ENCODE peak calls at places on chromosomes 1 and 21, in ten cellular contexts. T is tibial artery, A is K562, M is cardiac muscle cell, O is mucosa of descending colon, E is left ventricle myocardium inferior, Z is AG10803, W is Calu3, F is cardiac fibroblast, B is AG04449. Q is an unnamed sample.

GRCh38 chr1:111603979-111604378 is 15.6 kb upstream of the RAP1A start:
- DNase-seq in T (no peak), A (no peak), M (peak; percentile 65), O (peak; percentile 49), E (no peak), Z (no peak), W (no peak), F (no peak), B (no peak), Q (no peak)

GRCh38 chr21:34558166-34558565 is 46.2 kb upstream of the KCNE1 start:
- DNase-seq in T (no peak), A (no peak), M (no peak), O (no peak), E (no peak), Z (no peak), W (no peak), F (no peak), B (no peak), Q (no peak)

GRCh38 chr1:159828916-159829634 is 2.4 kb downstream of the SLAMF8 start:
- DNase-seq in T (peak; percentile 51), A (peak; percentile 52), M (peak; percentile 59), O (peak; percentile 59), E (peak; percentile 56), Z (no peak), W (peak; percentile 63), F (peak; percentile 28), B (no peak), Q (no peak)

GRCh38 chr1:7589080-7589735 is 181.9 kb upstream of the VAMP3 start:
- DNase-seq in T (no peak), A (no peak), M (no peak), O (no peak), E (no peak), Z (no peak), W (no peak), F (no peak), B (no peak), Q (no peak)

GRCh38 chr1:8113257-8114220 is 87.4 kb upstream of the ERRFI1 start:
- DNase-seq in T (no peak), A (no peak), M (no peak), O (no peak), E (no peak), Z (no peak), W (no peak), F (peak; percentile 45), B (no peak), Q (no peak)

GRCh38 chr21:37368536-37369279 is 2.1 kb downstream of the DYRK1A start:
- DNase-seq in T (no peak), A (no peak), M (no peak), O (no peak), E (no peak), Z (peak; percentile 40), W (no peak), F (peak; percentile 31), B (no peak), Q (no peak)

GRCh38 chr1:210448293-210448892 is 119.7 kb downstream of the HHAT start:
- DNase-seq in T (no peak), A (peak; percentile 40), M (peak; percentile 65), O (no peak), E (no peak), Z (peak; percentile 76), W (peak; percentile 53), F (peak; percentile 70), B (peak; percentile 33), Q (no peak)

GRCh38 chr21:41222247-41223068 is 54.5 kb downstream of the BACE2 start:
- DNase-seq in T (no peak), A (no peak), M (no peak), O (no peak), E (no peak), Z (no peak), W (no peak), F (no peak), B (no peak), Q (no peak)

GRCh38 chr1:160407819-160408801 is 7.7 kb downstream of the VANGL2 start:
- DNase-seq in T (no peak), A (no peak), M (no peak), O (peak; percentile 49), E (no peak), Z (no peak), W (peak; percentile 69), F (no peak), B (no peak), Q (no peak)

GRCh38 chr1:163295949-163296348 is 25.8 kb upstream of the NUF2 start:
- DNase-seq in T (no peak), A (no peak), M (no peak), O (no peak), E (no peak), Z (no peak), W (no peak), F (no peak), B (no peak), Q (no peak)

GRCh38 chr1:228911225-228911624 is 175.9 kb downstream of the RHOU start:
- DNase-seq in T (no peak), A (no peak), M (no peak), O (no peak), E (no peak), Z (no peak), W (no peak), F (no peak), B (no peak), Q (peak; percentile 44)

GRCh38 chr21:35232545-35233176 is 183.6 kb upstream of the RUNX1 start:
- DNase-seq in T (no peak), A (peak; percentile 59), M (no peak), O (no peak), E (no peak), Z (peak; percentile 36), W (peak; percentile 68), F (peak; percentile 85), B (no peak), Q (no peak)

GRCh38 chr1:82646336-82646735 is 845.6 kb downstream of the ADGRL2 start:
- DNase-seq in T (no peak), A (no peak), M (no peak), O (no peak), E (no peak), Z (no peak), W (no peak), F (no peak), B (no peak), Q (no peak)

GRCh38 chr21:16563111-16563510 is 833.3 kb downstream of the USP25 start:
- DNase-seq in T (no peak), A (no peak), M (no peak), O (no peak), E (no peak), Z (no peak), W (no peak), F (no peak), B (no peak), Q (no peak)

GRCh38 chr1:193408782-193409293 is 222.4 kb upstream of the B3GALT2 start:
- DNase-seq in T (peak; percentile 40), A (no peak), M (peak; percentile 93), O (peak; percentile 48), E (peak; percentile 82), Z (peak; percentile 71), W (peak; percentile 81), F (peak; percentile 98), B (peak; percentile 84), Q (no peak)

GRCh38 chr1:193404236-193404635 is 217.8 kb upstream of the B3GALT2 start:
- DNase-seq in T (no peak), A (no peak), M (no peak), O (no peak), E (no peak), Z (no peak), W (no peak), F (no peak), B (no peak), Q (no peak)

GRCh38 chr1:193402032-193402431 is 215.6 kb upstream of the B3GALT2 start:
- DNase-seq in T (no peak), A (no peak), M (no peak), O (no peak), E (no peak), Z (no peak), W (no peak), F (no peak), B (no peak), Q (no peak)

GRCh38 chr1:193402977-193403376 is 216.6 kb upstream of the B3GALT2 start:
- DNase-seq in T (no peak), A (no peak), M (no peak), O (no peak), E (no peak), Z (no peak), W (no peak), F (no peak), B (no peak), Q (no peak)

GRCh38 chr1:193406901-193407300 is 220.5 kb upstream of the B3GALT2 start:
- DNase-seq in T (no peak), A (peak; percentile 23), M (peak; percentile 63), O (no peak), E (no peak), Z (peak; percentile 64), W (no peak), F (peak; percentile 79), B (no peak), Q (no peak)
- TF ChIP-seq CTCF in T (peak; percentile 51), A (peak; percentile 57), M (peak; percentile 73), O (no peak), E (peak; percentile 77), Z (peak; percentile 76), W (peak; percentile 49), F (peak; percentile 66), B (peak; percentile 47), Q (peak; percentile 80)

GRCh38 chr1:70112838-70113237 is 92.5 kb downstream of the LRRC40 start:
- DNase-seq in T (no peak), A (peak; percentile 19), M (no peak), O (no peak), E (no peak), Z (no peak), W (no peak), F (no peak), B (no peak), Q (no peak)
- TF ChIP-seq CTCF in T (no peak), A (peak; percentile 70), M (peak; percentile 4), O (no peak), E (no peak), Z (no peak), W (no peak), F (no peak), B (no peak), Q (peak; percentile 9)

GRCh38 chr1:187622545-187622944 is 793.8 kb downstream of the PLA2G4A start:
- DNase-seq in T (no peak), A (no peak), M (no peak), O (no peak), E (no peak), Z (no peak), W (no peak), F (no peak), B (no peak), Q (no peak)
- TF ChIP-seq CTCF in T (no peak), A (no peak), M (no peak), O (no peak), E (no peak), Z (no peak), W (no peak), F (no peak), B (no peak), Q (no peak)

GRCh38 chr1:43986712-43987111 is 4.7 kb upstream of the CCDC24 start:
- DNase-seq in T (no peak), A (no peak), M (no peak), O (peak; percentile 67), E (no peak), Z (no peak), W (peak; percentile 25), F (no peak), B (no peak), Q (no peak)
- TF ChIP-seq CTCF in T (no peak), A (no peak), M (peak; percentile 13), O (no peak), E (no peak), Z (no peak), W (no peak), F (no peak), B (no peak), Q (no peak)

Q was measured in osteocyte.